ENCODE peak calls at places on chromosomes 4 and X, in five cellular contexts. D is progenitor cell of endocrine pancreas, J is heart left ventricle, S is GM04503, B is left colon. Z is an unnamed sample.

GRCh38 chrX:104432321-104432720 is 133.7 kb upstream of the IL1RAPL2 start:
- DNase-seq in S (no peak), D (no peak), J (no peak), B (peak; percentile 9), Z (no peak)

GRCh38 chrX:132491191-132491590 is 2.4 kb upstream of the MBNL3 start:
- DNase-seq in S (no peak), B (no peak), J (no peak), D (no peak), Z (peak; percentile 45)

GRCh38 chr4:94536649-94537464 is 85.1 kb downstream of the PDLIM5 start:
- DNase-seq in S (no peak), D (no peak), J (no peak), B (no peak), Z (no peak)

GRCh38 chr4:65399131-65399530 is 271.2 kb downstream of the EPHA5 start:
- DNase-seq in B (no peak), J (no peak), D (no peak), S (no peak), Z (no peak)

GRCh38 chrX:87525771-87526229 is 8.2 kb downstream of the KLHL4 start:
- DNase-seq in S (no peak), B (no peak), J (no peak), D (no peak), Z (no peak)

GRCh38 chrX:47245156-47245555 is 12.3 kb downstream of the USP11 start:
- DNase-seq in D (no peak), B (no peak), J (no peak), S (no peak), Z (no peak)

GRCh38 chr4:75939890-75940691 is 722 bp downstream of the NAAA start:
- DNase-seq in D (peak; percentile 36), S (peak; percentile 15), J (peak; percentile 89), B (peak; percentile 86), Z (peak; percentile 72)

GRCh38 chr4:80306255-80306654 is 29.3 kb upstream of the CFAP299 start:
- DNase-seq in D (no peak), B (no peak), S (no peak), J (no peak), Z (no peak)

GRCh38 chr4:152690706-152691651 is 11.2 kb upstream of the TMEM154 start:
- DNase-seq in D (no peak), B (no peak), J (no peak), S (no peak), Z (no peak)

GRCh38 chr4:11106190-11106589 is 322.5 kb downstream of the HS3ST1 start:
- DNase-seq in S (no peak), J (no peak), B (no peak), D (no peak), Z (no peak)

GRCh38 chrX:48697182-48697727 is 721 bp downstream of the SUV39H1 start:
- DNase-seq in B (no peak), J (no peak), S (no peak), D (no peak), Z (no peak)

GRCh38 chrX:131277543-131278115 is 11.5 kb downstream of the IGSF1 start:
- DNase-seq in S (no peak), B (no peak), D (no peak), J (no peak), Z (no peak)

GRCh38 chr4:38390962-38391361 is 273.0 kb upstream of the KLF3 start:
- DNase-seq in S (no peak), B (no peak), D (no peak), J (no peak), Z (no peak)

GRCh38 chr4:70734168-70734954 is 12.6 kb downstream of the RUFY3 start:
- DNase-seq in J (no peak), D (no peak), S (no peak), B (peak; percentile 21), Z (peak; percentile 24)

Z was measured in body of pancreas.